ENCODE peak calls at places on chromosomes 12 and 14, in four cellular contexts. G, E, R and M are unnamed samples.

GRCh38 chr12:109088818-109089217 is 4.5 kb downstream of the ALKBH2 start:
- DNase-seq in G (no peak), E (no peak), R (no peak), M (no peak)

GRCh38 chr12:88142610-88142991 is 494 bp downstream of the TMTC3 start:
- DNase-seq in G (no peak), E (no peak), R (no peak), M (peak)

GRCh38 chr14:101877766-101878165 is 86.6 kb upstream of the DYNC1H1 start:
- DNase-seq in G (no peak), E (no peak), R (no peak), M (no peak)

GRCh38 chr14:32932921-32933622 is 5.6 kb upstream of the NPAS3 start:
- DNase-seq in G (no peak), E (peak), R (no peak), M (no peak)

GRCh38 chr14:83559721-83560120 is 1970.2 kb upstream of the FLRT2 start:
- DNase-seq in G (no peak), E (no peak), R (no peak), M (no peak)

GRCh38 chr12:5783274-5783920 is 161.7 kb downstream of the ANO2 start:
- DNase-seq in G (no peak), E (peak), R (no peak), M (no peak)

GRCh38 chr12:33944703-33945437 is 77.4 kb upstream of the ALG10 start:
- DNase-seq in G (no peak), E (no peak), R (no peak), M (no peak)

GRCh38 chr12:104630230-104630670 is 173.5 kb downstream of the CHST11 start:
- DNase-seq in G (no peak), E (no peak), R (no peak), M (no peak)

GRCh38 chr14:100694579-100695422 is 31.9 kb upstream of the DLK1 start:
- DNase-seq in G (no peak), E (no peak), R (no peak), M (no peak)

GRCh38 chr14:99590746-99591555 is 13.1 kb downstream of the CCDC85C start:
- DNase-seq in G (no peak), E (no peak), R (no peak), M (no peak)

GRCh38 chr14:73237219-73237785 is at the start of gene PAPLN:
- DNase-seq in G (peak), E (peak), R (peak), M (no peak)

GRCh38 chr12:106275458-106275857 is 27.1 kb upstream of the TCP11L2 start:
- DNase-seq in G (no peak), E (no peak), R (no peak), M (no peak)

GRCh38 chr12:46242569-46242968 is 26.3 kb downstream of the SLC38A1 start:
- DNase-seq in G (no peak), E (no peak), R (no peak), M (no peak)

GRCh38 chr12:29711381-29711780 is 72.4 kb downstream of the TMTC1 start:
- DNase-seq in G (no peak), E (no peak), R (no peak), M (no peak)

GRCh38 chr14:55301722-55302121 is 30.5 kb downstream of the FBXO34 start:
- DNase-seq in G (peak), E (no peak), R (no peak), M (no peak)

GRCh38 chr14:70780396-70781075 is 28.8 kb downstream of the MAP3K9 start:
- DNase-seq in G (no peak), E (no peak), R (no peak), M (no peak)

GRCh38 chr14:68384335-68384734 is 408.5 kb downstream of the ZFP36L1 start:
- DNase-seq in G (no peak), E (no peak), R (no peak), M (no peak)

GRCh38 chr12:101074940-101075680 is 134.9 kb downstream of the SLC5A8 start:
- DNase-seq in G (no peak), E (no peak), R (no peak), M (no peak)

GRCh38 chr14:58280954-58281787 is 17.2 kb upstream of the ARID4A start:
- DNase-seq in G (peak), E (no peak), R (no peak), M (no peak)

GRCh38 chr14:85532981-85533820 is 3.3 kb downstream of the FLRT2 start:
- DNase-seq in G (no peak), E (peak), R (no peak), M (no peak)

GRCh38 chr12:45192041-45192695 is 23.7 kb upstream of the ANO6 start:
- DNase-seq in G (peak), E (no peak), R (peak), M (no peak)

GRCh38 chr12:94027561-94027960 is 120.8 kb upstream of the PLXNC1 start:
- DNase-seq in G (no peak), E (no peak), R (no peak), M (no peak)

GRCh38 chr12:130164931-130165330 is 2.7 kb downstream of the FZD10 start:
- DNase-seq in G (no peak), E (peak), R (no peak), M (no peak)

GRCh38 chr12:60265741-60266140 is 669.9 kb downstream of the SLC16A7 start:
- DNase-seq in G (no peak), E (no peak), R (no peak), M (no peak)

GRCh38 chr14:50943943-50944646 is at the start of gene PYGL:
- DNase-seq in G (peak), E (peak), R (peak), M (peak)

GRCh38 chr14:50946234-50946935 is 2.1 kb upstream of the PYGL start:
- DNase-seq in G (no peak), E (no peak), R (no peak), M (no peak)

GRCh38 chr14:50943261-50943942 is 881 bp downstream of the PYGL start:
- DNase-seq in G (peak), E (peak), R (peak), M (no peak)

GRCh38 chr14:50947446-50947845 is 3.2 kb upstream of the PYGL start:
- DNase-seq in G (no peak), E (no peak), R (no peak), M (no peak)

DNA sequence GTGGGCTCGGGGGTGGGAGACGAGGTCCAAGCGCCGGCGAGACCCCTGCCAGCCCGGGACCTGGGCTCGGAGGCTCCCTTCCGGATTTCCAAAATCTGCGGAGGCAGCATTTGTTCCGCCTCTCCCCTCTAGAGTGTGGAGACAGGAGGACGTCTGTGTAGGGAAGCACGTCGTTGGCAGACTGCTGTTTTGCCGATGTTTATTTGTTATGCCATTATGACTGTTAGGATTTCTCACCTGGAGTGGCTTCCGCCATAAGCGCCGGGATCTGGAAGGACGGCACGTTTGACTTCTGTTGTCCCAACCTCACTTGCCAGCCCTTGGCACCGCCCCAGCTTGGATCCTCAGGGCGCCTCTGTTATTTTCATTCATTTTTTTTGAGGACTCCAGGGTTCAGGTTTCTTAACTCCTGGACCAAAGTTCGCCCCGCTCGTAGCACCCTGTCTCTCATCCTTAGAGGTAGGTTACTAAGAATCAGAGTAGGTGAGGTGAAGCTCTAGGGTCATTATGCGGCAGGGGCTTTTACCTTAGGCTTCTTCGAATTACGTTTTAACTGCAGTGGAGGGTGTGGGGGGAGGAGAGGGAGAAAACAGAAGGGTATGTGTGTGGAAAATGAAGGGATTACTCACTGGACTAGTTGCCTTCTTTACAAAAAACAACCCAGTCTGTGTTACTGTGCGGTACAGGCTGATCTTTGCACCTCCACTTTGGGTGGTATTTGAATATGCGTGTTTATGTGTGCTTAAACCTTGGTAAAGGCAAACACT is 547 bp upstream of the PYGL start:
- DNase-seq in G (peak), E (no peak), R (peak), M (peak)
- TF ChIP-seq JUND in G (no peak), E (no peak), R (no peak), M (no peak)

GRCh38 chr14:74620497-74620921 is 8.5 kb upstream of the LTBP2 start:
- DNase-seq in G (peak), E (no peak), R (peak), M (no peak)

GRCh38 chr14:74616507-74616906 is 4.5 kb upstream of the LTBP2 start:
- DNase-seq in G (peak), E (no peak), R (peak), M (no peak)

GRCh38 chr14:74619672-74620131 is 7.7 kb upstream of the LTBP2 start:
- DNase-seq in G (peak), E (no peak), R (no peak), M (no peak)

GRCh38 chr14:74616996-74617700 is 5.1 kb upstream of the LTBP2 start:
- DNase-seq in G (no peak), E (no peak), R (no peak), M (no peak)

DNA sequence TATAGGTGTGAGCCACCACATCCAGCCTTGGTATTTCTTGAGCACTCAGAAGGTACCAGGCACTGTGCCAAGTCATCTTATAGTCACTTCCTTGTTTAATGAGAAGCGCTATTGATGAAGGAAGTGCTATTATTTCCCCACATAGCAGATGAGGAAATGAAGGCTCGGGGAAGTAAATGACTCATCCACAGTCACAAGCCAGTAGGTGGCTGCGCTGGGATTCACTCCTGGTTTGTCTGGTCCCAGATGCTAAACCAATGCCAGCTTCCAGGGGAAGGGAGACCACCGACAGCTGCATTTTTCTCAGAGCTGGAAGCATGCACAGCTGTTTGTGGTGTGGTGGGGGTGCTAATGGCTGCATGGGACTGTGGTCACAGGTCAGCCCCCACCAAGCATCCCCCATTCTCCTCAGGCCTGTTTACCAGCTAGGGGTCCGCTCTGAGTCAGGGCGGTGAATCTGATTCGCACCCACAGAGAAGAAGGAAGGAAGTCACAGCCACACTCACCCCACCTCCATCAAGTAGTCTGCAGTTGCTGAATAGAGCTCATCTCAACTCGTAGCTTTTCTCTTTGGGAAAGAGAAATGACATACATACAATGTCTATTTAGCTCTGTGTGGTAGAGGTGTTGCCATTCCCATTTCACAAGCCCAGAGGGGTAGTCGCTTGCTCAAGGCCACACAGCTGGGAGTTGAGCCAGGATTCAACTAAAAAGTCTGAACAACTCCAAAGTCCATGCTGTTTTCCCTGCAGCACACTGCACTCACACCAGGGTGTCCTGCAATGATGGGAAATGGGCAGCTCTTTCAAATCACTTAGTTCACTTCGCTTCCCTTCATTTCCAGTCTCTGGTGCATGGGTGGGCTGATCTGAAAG is 6.3 kb upstream of the LTBP2 start:
- DNase-seq in G (no peak), E (no peak), R (peak), M (no peak)
- TF ChIP-seq JUND in G (peak), E (no peak), R (no peak), M (no peak)

GRCh38 chr12:132834181-132834711 is 5.6 kb upstream of the GOLGA3 start:
- DNase-seq in G (no peak), E (no peak), R (no peak), M (no peak)
- TF ChIP-seq JUND in G (no peak), E (no peak), R (no peak), M (no peak)

GRCh38 chr12:38113991-38114390 is 202.6 kb upstream of the ALG10B start:
- DNase-seq in G (no peak), E (no peak), R (no peak), M (no peak)

GRCh38 chr12:38110026-38110699 is 206.4 kb upstream of the ALG10B start:
- DNase-seq in G (no peak), E (no peak), R (no peak), M (no peak)
- TF ChIP-seq JUND in G (no peak), E (no peak), R (no peak), M (no peak)

GRCh38 chr12:124566181-124567034 is 1.0 kb downstream of the NCOR2 start:
- DNase-seq in G (peak), E (peak), R (peak), M (peak)
- TF ChIP-seq JUND in G (no peak), E (no peak), R (no peak), M (no peak)

DNA sequence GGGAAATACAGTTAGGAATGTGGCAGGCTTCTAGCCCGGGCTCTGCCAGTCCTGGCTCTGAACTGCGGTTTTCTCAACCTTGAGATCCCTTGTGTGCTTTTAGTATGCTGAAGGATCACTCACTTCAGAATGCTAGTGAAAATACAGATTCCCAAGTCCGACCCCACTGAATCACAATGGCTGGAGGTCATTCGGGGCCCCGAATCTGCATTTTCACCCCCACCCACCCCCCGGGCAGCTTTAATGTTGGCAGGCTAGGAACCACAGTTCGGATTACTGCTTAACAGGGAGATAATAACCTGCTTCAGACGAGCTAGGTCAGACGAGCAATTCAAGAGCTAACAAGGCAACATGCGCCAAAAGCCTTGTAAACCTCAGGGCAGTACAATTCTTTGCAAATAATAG is 535 bp upstream of the SUSD6 start:
- DNase-seq in G (no peak), E (no peak), R (no peak), M (no peak)
- TF ChIP-seq JUND in G (no peak), E (no peak), R (no peak), M (no peak)